ENCODE peak calls at places on chromosomes 5 and 9, in ten cellular contexts. One of them, this sample, is unnamed.

GRCh38 chr5:134555223-134555790 is 29.8 kb downstream of the JADE2 start:
- DNase-seq in suprapubic skin: no peak
- DNase-seq in K562: no peak
- DNase-seq in H1: no peak
- DNase-seq in stomach: no peak
- DNase-seq in A549: no peak
- DNase-seq in sigmoid colon: no peak
- DNase-seq in HepG2: no peak
- DNase-seq in tibial nerve: no peak
- DNase-seq in ovary: no peak
- DNase-seq in this sample: no peak

GRCh38 chr5:179260324-179261070 is 84.8 kb downstream of the ADAMTS2 start:
- DNase-seq in K562: no peak
- DNase-seq in tibial nerve: no peak
- DNase-seq in ovary: peak
- DNase-seq in sigmoid colon: no peak
- DNase-seq in stomach: peak
- DNase-seq in H1: peak
- DNase-seq in suprapubic skin: peak
- DNase-seq in A549: no peak
- DNase-seq in HepG2: no peak
- DNase-seq in this sample: no peak

GRCh38 chr9:123359546-123359945 is 3.5 kb downstream of the CRB2 start:
- DNase-seq in stomach: no peak
- DNase-seq in H1: no peak
- DNase-seq in tibial nerve: no peak
- DNase-seq in HepG2: no peak
- DNase-seq in K562: no peak
- DNase-seq in sigmoid colon: no peak
- DNase-seq in A549: no peak
- DNase-seq in suprapubic skin: no peak
- DNase-seq in ovary: no peak
- DNase-seq in this sample: no peak

GRCh38 chr9:111179577-111179976 is 141.3 kb upstream of the LPAR1 start:
- DNase-seq in ovary: no peak
- DNase-seq in sigmoid colon: peak
- DNase-seq in tibial nerve: no peak
- DNase-seq in A549: no peak
- DNase-seq in suprapubic skin: no peak
- DNase-seq in stomach: no peak
- DNase-seq in H1: no peak
- DNase-seq in K562: no peak
- DNase-seq in HepG2: no peak
- DNase-seq in this sample: peak

GRCh38 chr9:114372971-114373591 is 14.7 kb downstream of the AKNA start:
- DNase-seq in sigmoid colon: peak
- DNase-seq in K562: no peak
- DNase-seq in A549: no peak
- DNase-seq in ovary: no peak
- DNase-seq in suprapubic skin: no peak
- DNase-seq in stomach: peak
- DNase-seq in tibial nerve: no peak
- DNase-seq in H1: no peak
- DNase-seq in HepG2: no peak
- DNase-seq in this sample: peak

GRCh38 chr9:108271646-108272349 is 584.0 kb downstream of the ACTL7B start:
- DNase-seq in sigmoid colon: no peak
- DNase-seq in K562: no peak
- DNase-seq in HepG2: peak
- DNase-seq in A549: peak
- DNase-seq in suprapubic skin: no peak
- DNase-seq in stomach: peak
- DNase-seq in tibial nerve: no peak
- DNase-seq in H1: no peak
- DNase-seq in ovary: peak
- DNase-seq in this sample: peak

GRCh38 chr5:96468956-96469355 is 35.9 kb upstream of the PCSK1 start:
- DNase-seq in sigmoid colon: no peak
- DNase-seq in stomach: no peak
- DNase-seq in A549: no peak
- DNase-seq in tibial nerve: no peak
- DNase-seq in ovary: no peak
- DNase-seq in HepG2: no peak
- DNase-seq in suprapubic skin: no peak
- DNase-seq in H1: no peak
- DNase-seq in K562: no peak
- DNase-seq in this sample: no peak

GRCh38 chr5:134541736-134542376 is 16.4 kb downstream of the JADE2 start:
- DNase-seq in suprapubic skin: no peak
- DNase-seq in K562: peak
- DNase-seq in H1: peak
- DNase-seq in sigmoid colon: no peak
- DNase-seq in A549: no peak
- DNase-seq in stomach: peak
- DNase-seq in ovary: peak
- DNase-seq in HepG2: no peak
- DNase-seq in tibial nerve: no peak
- DNase-seq in this sample: peak

DNA sequence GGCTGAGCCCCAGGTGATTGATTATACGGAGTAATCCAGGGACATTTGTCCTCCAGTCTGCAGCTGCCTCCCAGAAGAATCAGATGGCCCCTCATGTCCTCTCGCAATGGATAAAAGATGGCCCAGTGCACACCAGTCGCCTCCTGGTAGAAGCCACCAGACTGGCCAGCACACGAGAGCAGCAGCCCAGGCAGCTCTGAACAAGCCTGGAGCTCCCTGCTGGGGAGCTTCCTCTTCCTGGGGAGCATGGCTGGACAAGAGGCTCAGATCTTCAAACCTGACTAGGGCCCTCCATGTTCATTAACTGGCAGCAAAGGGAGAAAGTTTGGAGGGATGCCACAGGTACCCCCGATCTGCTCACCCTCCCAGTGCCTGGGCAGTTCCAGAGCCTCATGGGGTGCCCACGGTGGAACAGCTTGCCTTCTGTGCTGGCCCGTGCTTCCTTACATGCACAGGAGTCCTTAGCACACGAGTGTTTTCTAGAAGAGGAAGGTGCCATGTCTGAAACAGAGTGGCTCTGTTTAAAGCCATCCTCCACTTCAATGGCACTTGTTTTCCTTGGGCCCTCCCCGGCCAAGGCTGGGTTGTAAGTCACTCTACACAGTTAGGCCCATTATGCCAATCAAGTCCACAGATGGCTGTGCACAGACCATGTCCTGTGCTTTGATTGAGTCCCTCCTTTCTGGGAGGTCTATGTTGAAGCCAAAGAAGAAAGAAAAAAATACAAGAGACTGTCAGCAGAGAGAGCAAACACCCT is 75.6 kb downstream of the PRRT1B start:
- DNase-seq in suprapubic skin: no peak
- DNase-seq in A549: no peak
- DNase-seq in stomach: no peak
- DNase-seq in H1: no peak
- DNase-seq in HepG2: no peak
- DNase-seq in tibial nerve: no peak
- DNase-seq in sigmoid colon: no peak
- DNase-seq in K562: no peak
- DNase-seq in ovary: no peak
- DNase-seq in this sample: no peak
- TF ChIP-seq EP300 in suprapubic skin: no peak
- TF ChIP-seq EP300 in A549: no peak
- TF ChIP-seq EP300 in stomach: no peak
- TF ChIP-seq EP300 in H1: no peak
- TF ChIP-seq EP300 in HepG2: no peak
- TF ChIP-seq EP300 in tibial nerve: no peak
- TF ChIP-seq EP300 in sigmoid colon: no peak
- TF ChIP-seq EP300 in K562: no peak
- TF ChIP-seq EP300 in ovary: no peak
- TF ChIP-seq EP300 in this sample: no peak

DNA sequence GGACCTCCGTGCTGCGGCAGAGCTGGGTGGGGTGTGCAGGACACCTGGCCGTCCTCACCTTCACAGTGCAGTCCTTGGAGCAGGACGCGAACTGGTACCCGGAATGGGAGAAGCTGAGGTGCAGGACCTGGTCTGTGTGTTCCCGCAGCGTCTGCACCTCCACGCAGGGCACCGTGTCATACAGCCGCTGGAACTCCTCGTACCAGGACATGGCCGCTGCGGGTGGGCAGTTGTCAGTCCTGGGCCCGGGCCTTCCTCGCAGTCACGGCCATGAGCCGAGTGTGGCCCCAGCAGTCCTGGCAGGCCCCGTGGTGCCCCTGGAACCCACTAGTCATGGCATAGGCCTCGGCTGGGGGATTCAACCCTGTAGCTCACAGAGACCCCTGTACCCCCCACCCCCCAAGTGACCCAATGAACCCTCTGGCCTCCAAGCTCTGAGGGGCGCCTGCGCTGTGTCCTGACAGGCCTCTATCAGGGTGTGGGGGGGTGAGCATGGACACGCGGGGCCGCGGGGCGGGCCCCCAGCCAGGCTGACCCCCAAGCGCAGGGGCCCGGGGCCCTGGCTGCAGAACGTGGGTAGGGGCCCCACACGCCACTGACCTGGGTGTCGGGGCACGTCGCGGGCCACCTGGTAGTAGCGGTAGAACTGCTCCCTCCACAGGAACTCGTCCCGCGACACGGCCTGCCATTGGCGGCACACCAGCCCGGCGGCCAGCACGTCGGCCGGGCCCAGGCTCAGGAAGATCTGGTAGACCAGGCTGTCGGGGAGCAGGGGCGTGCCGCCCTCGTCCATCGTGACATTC is 1.0 kb downstream of the FBXW5 start:
- DNase-seq in H1: peak
- DNase-seq in tibial nerve: peak
- DNase-seq in ovary: no peak
- DNase-seq in sigmoid colon: peak
- DNase-seq in K562: peak
- DNase-seq in A549: peak
- DNase-seq in suprapubic skin: peak
- DNase-seq in stomach: peak
- DNase-seq in HepG2: no peak
- DNase-seq in this sample: peak
- TF ChIP-seq EP300 in H1: no peak
- TF ChIP-seq EP300 in tibial nerve: no peak
- TF ChIP-seq EP300 in ovary: no peak
- TF ChIP-seq EP300 in sigmoid colon: no peak
- TF ChIP-seq EP300 in K562: no peak
- TF ChIP-seq EP300 in A549: no peak
- TF ChIP-seq EP300 in suprapubic skin: no peak
- TF ChIP-seq EP300 in stomach: no peak
- TF ChIP-seq EP300 in HepG2: no peak
- TF ChIP-seq EP300 in this sample: no peak

GRCh38 chr9:137275203-137275936 is 2.2 kb upstream of the TOR4A start:
- DNase-seq in suprapubic skin: peak
- DNase-seq in stomach: no peak
- DNase-seq in tibial nerve: no peak
- DNase-seq in H1: peak
- DNase-seq in A549: no peak
- DNase-seq in HepG2: no peak
- DNase-seq in ovary: peak
- DNase-seq in sigmoid colon: peak
- DNase-seq in K562: no peak
- DNase-seq in this sample: no peak

GRCh38 chr9:137277329-137278041 is at the start of gene TOR4A:
- DNase-seq in HepG2: peak
- DNase-seq in A549: peak
- DNase-seq in suprapubic skin: peak
- DNase-seq in tibial nerve: peak
- DNase-seq in ovary: peak
- DNase-seq in H1: peak
- DNase-seq in K562: peak
- DNase-seq in sigmoid colon: peak
- DNase-seq in stomach: peak
- DNase-seq in this sample: peak

GRCh38 chr9:137278061-137278912 is 761 bp downstream of the TOR4A start:
- DNase-seq in sigmoid colon: no peak
- DNase-seq in H1: peak
- DNase-seq in tibial nerve: no peak
- DNase-seq in K562: peak
- DNase-seq in HepG2: no peak
- DNase-seq in suprapubic skin: peak
- DNase-seq in stomach: no peak
- DNase-seq in ovary: peak
- DNase-seq in A549: no peak
- DNase-seq in this sample: peak

GRCh38 chr9:137275937-137276756 is 1.4 kb upstream of the TOR4A start:
- DNase-seq in suprapubic skin: peak
- DNase-seq in A549: no peak
- DNase-seq in ovary: peak
- DNase-seq in K562: no peak
- DNase-seq in tibial nerve: no peak
- DNase-seq in H1: peak
- DNase-seq in HepG2: no peak
- DNase-seq in stomach: no peak
- DNase-seq in sigmoid colon: peak
- DNase-seq in this sample: no peak

DNA sequence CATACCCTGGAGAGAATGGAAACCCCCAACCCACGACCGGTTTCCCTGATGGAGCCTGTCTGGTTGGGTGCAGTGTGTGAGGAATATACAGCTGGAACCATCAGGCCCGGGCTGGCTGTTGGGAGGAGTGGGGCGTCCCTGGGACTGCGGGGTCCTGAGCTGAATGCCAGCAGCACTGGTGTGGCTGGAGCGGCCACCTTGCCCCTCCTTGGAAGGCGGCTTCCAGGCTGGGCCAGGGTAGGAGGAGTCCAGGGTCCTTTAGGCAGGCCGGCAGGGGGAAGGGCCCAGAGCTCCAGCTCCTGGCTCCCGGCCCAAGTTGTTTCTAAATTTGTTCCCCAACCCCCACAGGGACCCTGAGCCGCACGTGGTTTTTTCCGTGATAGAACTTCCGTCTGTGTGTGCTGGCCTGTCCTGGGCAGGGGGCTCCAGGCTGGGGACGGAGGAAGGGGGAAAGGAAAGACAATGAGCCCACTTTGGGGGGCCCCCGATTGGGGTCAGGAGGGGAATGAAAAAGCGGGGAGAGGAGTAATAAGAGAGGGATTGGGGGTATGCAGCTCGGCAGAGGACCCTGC is 683 bp upstream of the TOR4A start:
- DNase-seq in HepG2: peak
- DNase-seq in stomach: peak
- DNase-seq in ovary: peak
- DNase-seq in sigmoid colon: peak
- DNase-seq in tibial nerve: no peak
- DNase-seq in H1: peak
- DNase-seq in A549: no peak
- DNase-seq in suprapubic skin: peak
- DNase-seq in K562: peak
- DNase-seq in this sample: peak
- TF ChIP-seq EP300 in HepG2: no peak
- TF ChIP-seq EP300 in stomach: no peak
- TF ChIP-seq EP300 in ovary: no peak
- TF ChIP-seq EP300 in sigmoid colon: no peak
- TF ChIP-seq EP300 in tibial nerve: peak
- TF ChIP-seq EP300 in H1: no peak
- TF ChIP-seq EP300 in A549: no peak
- TF ChIP-seq EP300 in suprapubic skin: no peak
- TF ChIP-seq EP300 in K562: no peak
- TF ChIP-seq EP300 in this sample: no peak

GRCh38 chr9:133491656-133491925 is 12.7 kb upstream of the SLC2A6 start:
- DNase-seq in stomach: no peak
- DNase-seq in HepG2: no peak
- DNase-seq in sigmoid colon: no peak
- DNase-seq in H1: no peak
- DNase-seq in tibial nerve: no peak
- DNase-seq in ovary: no peak
- DNase-seq in suprapubic skin: no peak
- DNase-seq in A549: no peak
- DNase-seq in K562: no peak
- DNase-seq in this sample: no peak

GRCh38 chr9:133493428-133493827 is 14.5 kb upstream of the SLC2A6 start:
- DNase-seq in HepG2: no peak
- DNase-seq in K562: no peak
- DNase-seq in H1: no peak
- DNase-seq in tibial nerve: no peak
- DNase-seq in sigmoid colon: no peak
- DNase-seq in suprapubic skin: no peak
- DNase-seq in A549: no peak
- DNase-seq in stomach: no peak
- DNase-seq in ovary: no peak
- DNase-seq in this sample: no peak

GRCh38 chr9:133493845-133494540 is 15.1 kb upstream of the SLC2A6 start:
- DNase-seq in ovary: no peak
- DNase-seq in HepG2: no peak
- DNase-seq in tibial nerve: no peak
- DNase-seq in sigmoid colon: no peak
- DNase-seq in K562: no peak
- DNase-seq in suprapubic skin: no peak
- DNase-seq in stomach: no peak
- DNase-seq in A549: no peak
- DNase-seq in H1: no peak
- DNase-seq in this sample: no peak

GRCh38 chr9:133490865-133491655 is 12.2 kb upstream of the SLC2A6 start:
- DNase-seq in A549: no peak
- DNase-seq in stomach: no peak
- DNase-seq in H1: no peak
- DNase-seq in tibial nerve: no peak
- DNase-seq in sigmoid colon: no peak
- DNase-seq in HepG2: no peak
- DNase-seq in suprapubic skin: no peak
- DNase-seq in ovary: no peak
- DNase-seq in K562: no peak
- DNase-seq in this sample: no peak

DNA sequence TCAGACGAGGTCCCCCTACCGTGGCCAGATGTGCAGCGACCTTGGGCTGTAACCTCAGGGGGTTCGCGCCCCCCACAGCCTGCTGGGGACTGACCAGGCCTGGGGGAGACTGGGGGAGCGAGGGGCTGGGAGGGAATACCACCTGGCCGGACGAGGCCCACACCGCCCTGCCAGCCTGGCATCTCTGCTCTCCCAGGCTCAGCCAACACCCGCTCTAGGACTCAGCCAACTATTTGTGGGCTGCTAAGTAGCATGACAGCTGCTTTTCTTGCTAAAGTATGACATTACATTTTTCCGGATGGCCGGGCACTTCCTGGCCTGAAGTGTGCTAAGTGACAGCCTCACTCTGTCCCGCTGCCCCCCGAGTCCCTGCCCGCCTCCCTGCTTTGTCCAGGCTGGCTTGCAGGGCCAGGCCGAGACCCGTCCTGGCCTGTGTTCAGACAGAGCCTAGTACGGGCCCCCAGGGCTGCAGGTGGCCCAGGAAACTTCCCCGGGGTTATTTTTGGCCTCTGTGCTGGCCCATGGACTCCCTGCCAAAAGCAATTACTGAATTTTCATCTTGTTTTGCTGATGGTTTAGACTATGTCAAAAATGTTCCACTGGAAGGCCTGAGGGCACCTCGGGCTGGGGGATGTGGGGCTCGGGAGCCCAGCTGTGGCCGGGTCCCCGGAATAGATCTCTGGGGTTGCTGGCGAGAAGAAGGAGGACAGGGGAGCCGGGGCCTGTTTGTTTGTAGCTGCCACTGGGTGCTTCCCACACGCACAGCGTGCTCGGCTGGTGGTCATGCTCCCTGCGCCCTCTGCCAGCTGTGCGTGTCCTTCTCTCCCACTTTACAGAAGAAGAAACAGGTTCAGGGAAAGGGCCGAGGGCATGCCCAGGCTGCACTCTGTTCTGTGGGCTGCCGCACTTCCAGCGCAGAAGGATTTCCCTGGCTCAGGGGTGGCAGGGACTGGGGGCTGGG is 13.4 kb upstream of the SLC2A6 start:
- DNase-seq in tibial nerve: no peak
- DNase-seq in K562: no peak
- DNase-seq in stomach: no peak
- DNase-seq in H1: no peak
- DNase-seq in ovary: no peak
- DNase-seq in A549: no peak
- DNase-seq in sigmoid colon: no peak
- DNase-seq in suprapubic skin: no peak
- DNase-seq in HepG2: no peak
- DNase-seq in this sample: no peak
- TF ChIP-seq EP300 in tibial nerve: no peak
- TF ChIP-seq EP300 in K562: no peak
- TF ChIP-seq EP300 in stomach: no peak
- TF ChIP-seq EP300 in H1: no peak
- TF ChIP-seq EP300 in ovary: no peak
- TF ChIP-seq EP300 in A549: no peak
- TF ChIP-seq EP300 in sigmoid colon: no peak
- TF ChIP-seq EP300 in suprapubic skin: no peak
- TF ChIP-seq EP300 in HepG2: no peak
- TF ChIP-seq EP300 in this sample: no peak

This sample was measured in transverse colon.